ENCODE peak calls at places on chromosomes 11 and 22, in six cellular contexts. One of them, this sample, is unnamed.

GRCh38 chr11:35166369-35167360 is 27.7 kb downstream of the CD44 start:
- DNase-seq in activated CD8-positive, alpha-beta memory T cell treated with anti-CD3 and anti-CD28 coated beads, Interleukin-2, amount 50 U/mL, for 4 hours: no peak
- DNase-seq in germinal center: no peak
- DNase-seq in stomach: no peak
- DNase-seq in neural crest cell: no peak
- DNase-seq in head of caudate nucleus: peak
- DNase-seq in this sample: peak

GRCh38 chr22:35633520-35633919 is 14.7 kb upstream of the APOL6 start:
- DNase-seq in activated CD8-positive, alpha-beta memory T cell treated with anti-CD3 and anti-CD28 coated beads, Interleukin-2, amount 50 U/mL, for 4 hours: no peak
- DNase-seq in germinal center: no peak
- DNase-seq in stomach: no peak
- DNase-seq in neural crest cell: no peak
- DNase-seq in head of caudate nucleus: no peak
- DNase-seq in this sample: no peak

GRCh38 chr11:70696564-70696963 is 298.2 kb downstream of the CTTN start:
- DNase-seq in activated CD8-positive, alpha-beta memory T cell treated with anti-CD3 and anti-CD28 coated beads, Interleukin-2, amount 50 U/mL, for 4 hours: no peak
- DNase-seq in germinal center: no peak
- DNase-seq in stomach: no peak
- DNase-seq in neural crest cell: no peak
- DNase-seq in head of caudate nucleus: no peak
- DNase-seq in this sample: no peak

GRCh38 chr11:2586793-2587131 is 113.0 kb downstream of the KCNQ1OT1 start:
- DNase-seq in activated CD8-positive, alpha-beta memory T cell treated with anti-CD3 and anti-CD28 coated beads, Interleukin-2, amount 50 U/mL, for 4 hours: no peak
- DNase-seq in germinal center: no peak
- DNase-seq in stomach: no peak
- DNase-seq in neural crest cell: peak
- DNase-seq in head of caudate nucleus: no peak
- DNase-seq in this sample: no peak

GRCh38 chr11:46299425-46300067 is 22.1 kb downstream of the CREB3L1 start:
- DNase-seq in activated CD8-positive, alpha-beta memory T cell treated with anti-CD3 and anti-CD28 coated beads, Interleukin-2, amount 50 U/mL, for 4 hours: no peak
- DNase-seq in germinal center: no peak
- DNase-seq in stomach: no peak
- DNase-seq in neural crest cell: no peak
- DNase-seq in head of caudate nucleus: no peak
- DNase-seq in this sample: no peak

GRCh38 chr22:44846726-44847275 is 94.4 kb downstream of the ARHGAP8 start:
- DNase-seq in activated CD8-positive, alpha-beta memory T cell treated with anti-CD3 and anti-CD28 coated beads, Interleukin-2, amount 50 U/mL, for 4 hours: no peak
- DNase-seq in germinal center: no peak
- DNase-seq in stomach: no peak
- DNase-seq in neural crest cell: no peak
- DNase-seq in head of caudate nucleus: no peak
- DNase-seq in this sample: no peak

GRCh38 chr11:37184371-37184770 is 586.3 kb upstream of the RAG2 start:
- DNase-seq in activated CD8-positive, alpha-beta memory T cell treated with anti-CD3 and anti-CD28 coated beads, Interleukin-2, amount 50 U/mL, for 4 hours: no peak
- DNase-seq in germinal center: no peak
- DNase-seq in stomach: no peak
- DNase-seq in neural crest cell: no peak
- DNase-seq in head of caudate nucleus: no peak
- DNase-seq in this sample: no peak

GRCh38 chr11:48193876-48194275 is 22.7 kb upstream of the OR4B1 start:
- DNase-seq in activated CD8-positive, alpha-beta memory T cell treated with anti-CD3 and anti-CD28 coated beads, Interleukin-2, amount 50 U/mL, for 4 hours: no peak
- DNase-seq in germinal center: no peak
- DNase-seq in stomach: no peak
- DNase-seq in neural crest cell: no peak
- DNase-seq in head of caudate nucleus: no peak
- DNase-seq in this sample: no peak